ENCODE peak calls at places on chromosomes 7 and 10, in nine cellular contexts. V, N, S, L, D, G, J, K and P are unnamed samples.

GRCh38 chr10:72009430-72010081 is 45.4 kb downstream of the CHST3 start:
- DNase-seq in V (peak; percentile 94), N (peak; percentile 94), S (no peak), L (peak; percentile 92), D (no peak), G (no peak), J (peak; percentile 49), K (peak; percentile 93), P (peak; percentile 94)

GRCh38 chr7:44060091-44060947 is 5.0 kb downstream of the PGAM2 start:
- DNase-seq in V (no peak), N (peak; percentile 17), S (no peak), L (no peak), D (no peak), G (no peak), J (no peak), K (peak; percentile 5), P (no peak)

GRCh38 chr10:30705625-30706149 is 76.1 kb upstream of the LYZL2 start:
- DNase-seq in V (no peak), N (no peak), S (peak; percentile 40), L (no peak), D (no peak), G (no peak), J (no peak), K (no peak), P (no peak)

GRCh38 chr10:52615756-52616419 is 156.7 kb downstream of the MBL2 start:
- DNase-seq in V (peak; percentile 43), N (no peak), S (no peak), L (no peak), D (no peak), G (no peak), J (no peak), K (no peak), P (no peak)

GRCh38 chr7:116981887-116982430 is 28.7 kb downstream of the ST7 start:
- DNase-seq in V (no peak), N (no peak), S (no peak), L (no peak), D (no peak), G (no peak), J (no peak), K (no peak), P (no peak)

GRCh38 chr7:127782550-127783266 is 130.7 kb downstream of the SND1 start:
- DNase-seq in V (no peak), N (no peak), S (no peak), L (no peak), D (no peak), G (no peak), J (no peak), K (no peak), P (no peak)

GRCh38 chr10:68154211-68154497 is 44.9 kb downstream of the MYPN start:
- DNase-seq in V (no peak), N (peak; percentile 40), S (no peak), L (no peak), D (no peak), G (no peak), J (no peak), K (peak; percentile 56), P (no peak)

GRCh38 chr10:17756557-17757208 is 4.7 kb downstream of the TMEM236 start:
- DNase-seq in V (no peak), N (no peak), S (no peak), L (no peak), D (peak; percentile 9), G (peak; percentile 3), J (no peak), K (no peak), P (peak; percentile 7)

GRCh38 chr7:138431517-138431916 is 28.5 kb upstream of the TRIM24 start:
- DNase-seq in V (no peak), N (no peak), S (no peak), L (no peak), D (no peak), G (no peak), J (no peak), K (no peak), P (no peak)